ENCODE peak calls at places on chromosome 5, in five cellular contexts. One of them, this sample, is unnamed.

GRCh38 chr5:21826884-21827283 is 1026.3 kb downstream of the CDH12 start:
- DNase-seq in left colon: no peak
- DNase-seq in H7: no peak
- DNase-seq in endodermal cell: no peak
- DNase-seq in HT1080: no peak
- DNase-seq in this sample: no peak

GRCh38 chr5:94614156-94614805 is 4.1 kb downstream of the KIAA0825 start:
- DNase-seq in left colon: no peak
- DNase-seq in H7: no peak
- DNase-seq in endodermal cell: no peak
- DNase-seq in HT1080: no peak
- DNase-seq in this sample: no peak

GRCh38 chr5:164235176-164235914 is 729.9 kb downstream of the MAT2B start:
- DNase-seq in left colon: no peak
- DNase-seq in H7: no peak
- DNase-seq in endodermal cell: no peak
- DNase-seq in HT1080: peak; percentile 75
- DNase-seq in this sample: peak; percentile 25

GRCh38 chr5:78641060-78641474 is 7.5 kb downstream of the LHFPL2 start:
- DNase-seq in left colon: no peak
- DNase-seq in H7: no peak
- DNase-seq in endodermal cell: no peak
- DNase-seq in HT1080: no peak
- DNase-seq in this sample: peak; percentile 13

GRCh38 chr5:151601376-151601775 is 10.2 kb upstream of the FAT2 start:
- DNase-seq in left colon: no peak
- DNase-seq in H7: no peak
- DNase-seq in endodermal cell: no peak
- DNase-seq in HT1080: no peak
- DNase-seq in this sample: no peak

GRCh38 chr5:180682560-180682959 is 33.2 kb upstream of the FLT4 start:
- DNase-seq in left colon: no peak
- DNase-seq in H7: no peak
- DNase-seq in endodermal cell: peak; percentile 17
- DNase-seq in HT1080: no peak
- DNase-seq in this sample: no peak

GRCh38 chr5:174120436-174120835 is 74.9 kb downstream of the NSG2 start:
- DNase-seq in left colon: no peak
- DNase-seq in H7: no peak
- DNase-seq in endodermal cell: no peak
- DNase-seq in HT1080: no peak
- DNase-seq in this sample: no peak

GRCh38 chr5:68359699-68360098 is 144.1 kb downstream of the PIK3R1 start:
- DNase-seq in left colon: no peak
- DNase-seq in H7: no peak
- DNase-seq in endodermal cell: no peak
- DNase-seq in HT1080: no peak
- DNase-seq in this sample: no peak

GRCh38 chr5:148972958-148973357 is 89.9 kb downstream of the SH3TC2 start:
- DNase-seq in left colon: no peak
- DNase-seq in H7: no peak
- DNase-seq in endodermal cell: no peak
- DNase-seq in HT1080: peak; percentile 97
- DNase-seq in this sample: peak; percentile 95

GRCh38 chr5:15598294-15598902 is 98.4 kb downstream of the FBXL7 start:
- DNase-seq in left colon: no peak
- DNase-seq in H7: no peak
- DNase-seq in endodermal cell: peak; percentile 79
- DNase-seq in HT1080: no peak
- DNase-seq in this sample: peak; percentile 51

GRCh38 chr5:129541648-129542251 is 81.7 kb downstream of the ADAMTS19 start:
- DNase-seq in left colon: no peak
- DNase-seq in H7: no peak
- DNase-seq in endodermal cell: no peak
- DNase-seq in HT1080: peak; percentile 32
- DNase-seq in this sample: peak; percentile 66

GRCh38 chr5:78243639-78244038 is 50.9 kb downstream of the AP3B1 start:
- DNase-seq in left colon: no peak
- DNase-seq in H7: no peak
- DNase-seq in endodermal cell: no peak
- DNase-seq in HT1080: peak; percentile 73
- DNase-seq in this sample: peak; percentile 55

This sample was measured in ELR.